ENCODE peak calls at places on chromosome 21, in seven cellular contexts. M, Y, U, H, W, T and R are unnamed samples.

GRCh38 chr21:31135536-31136184 is 97.4 kb upstream of the KRTAP19-8 start:
- DNase-seq in M (no peak), Y (no peak), U (no peak), H (no peak), W (no peak), T (no peak), R (no peak)

GRCh38 chr21:30349572-30349971 is 1.2 kb upstream of the KRTAP23-1 start:
- DNase-seq in M (no peak), Y (no peak), U (no peak), H (no peak), W (no peak), T (no peak), R (no peak)

GRCh38 chr21:24514081-24514733 is 1093.1 kb downstream of the MRPL39 start:
- DNase-seq in M (no peak), Y (no peak), U (no peak), H (no peak), W (no peak), T (no peak), R (no peak)

GRCh38 chr21:36030581-36031189 is 29.6 kb downstream of the SETD4 start:
- DNase-seq in M (no peak), Y (no peak), U (no peak), H (no peak), W (no peak), T (no peak), R (no peak)

GRCh38 chr21:20004353-20004752 is 993.9 kb upstream of the NCAM2 start:
- DNase-seq in M (no peak), Y (no peak), U (no peak), H (no peak), W (no peak), T (no peak), R (no peak)

GRCh38 chr21:15557925-15558324 is 171.9 kb upstream of the USP25 start:
- DNase-seq in M (no peak), Y (no peak), U (no peak), H (no peak), W (no peak), T (no peak), R (no peak)

GRCh38 chr21:31162827-31163226 is 124.6 kb upstream of the KRTAP19-8 start:
- DNase-seq in M (no peak), Y (no peak), U (no peak), H (peak; percentile 32), W (no peak), T (no peak), R (no peak)

GRCh38 chr21:40631201-40631600 is 215.8 kb downstream of the DSCAM start:
- DNase-seq in M (no peak), Y (no peak), U (no peak), H (no peak), W (no peak), T (no peak), R (no peak)

GRCh38 chr21:14119038-14119437 is 91.7 kb downstream of the LIPI start:
- DNase-seq in M (no peak), Y (no peak), U (no peak), H (peak; percentile 5), W (no peak), T (no peak), R (no peak)

GRCh38 chr21:16193758-16194606 is 464.2 kb downstream of the USP25 start:
- DNase-seq in M (peak; percentile 62), Y (no peak), U (peak; percentile 70), H (peak; percentile 9), W (peak; percentile 77), T (no peak), R (peak; percentile 73)

GRCh38 chr21:36207577-36208320 is 51.1 kb downstream of the DOP1B start:
- DNase-seq in M (no peak), Y (no peak), U (no peak), H (peak; percentile 55), W (no peak), T (no peak), R (no peak)

GRCh38 chr21:14538477-14538876 is 7.6 kb downstream of the SAMSN1 start:
- DNase-seq in M (no peak), Y (no peak), U (no peak), H (no peak), W (no peak), T (no peak), R (no peak)

GRCh38 chr21:15935530-15935929 is 205.7 kb downstream of the USP25 start:
- DNase-seq in M (no peak), Y (no peak), U (no peak), H (no peak), W (no peak), T (no peak), R (no peak)

GRCh38 chr21:35138665-35139381 is 89.7 kb upstream of the RUNX1 start:
- DNase-seq in M (no peak), Y (no peak), U (no peak), H (peak; percentile 80), W (no peak), T (no peak), R (no peak)

GRCh38 chr21:36250423-36251075 is 69.4 kb upstream of the MORC3 start:
- DNase-seq in M (no peak), Y (no peak), U (no peak), H (no peak), W (no peak), T (no peak), R (no peak)

GRCh38 chr21:35727830-35728229 is 332.5 kb downstream of the SETD4 start:
- DNase-seq in M (no peak), Y (no peak), U (no peak), H (no peak), W (no peak), T (no peak), R (no peak)

GRCh38 chr21:14690886-14691285 is 144.8 kb upstream of the SAMSN1 start:
- DNase-seq in M (no peak), Y (no peak), U (no peak), H (no peak), W (no peak), T (no peak), R (no peak)

GRCh38 chr21:14453339-14453738 is 70.4 kb upstream of the HSPA13 start:
- DNase-seq in M (no peak), Y (no peak), U (no peak), H (no peak), W (no peak), T (no peak), R (peak; percentile 16)

GRCh38 chr21:9780441-9780937 is 740.9 kb upstream of the TPTE start:
- DNase-seq in M (no peak), Y (no peak), U (no peak), H (no peak), W (no peak), T (no peak), R (no peak)

GRCh38 chr21:34807146-34807880 is 138.5 kb downstream of the CLIC6 start:
- DNase-seq in M (no peak), Y (no peak), U (no peak), H (peak; percentile 89), W (no peak), T (no peak), R (no peak)

GRCh38 chr21:16046625-16047340 is 317.0 kb downstream of the USP25 start:
- DNase-seq in M (no peak), Y (no peak), U (no peak), H (peak; percentile 24), W (no peak), T (no peak), R (no peak)

GRCh38 chr21:37433441-37433840 is 66.9 kb downstream of the DYRK1A start:
- DNase-seq in M (no peak), Y (no peak), U (no peak), H (no peak), W (no peak), T (no peak), R (no peak)
- TF ChIP-seq POLR2A in M (no peak), Y (no peak), U (no peak), H (no peak), W (no peak), T (no peak), R (no peak)

GRCh38 chr21:42302292-42302650 is 12.9 kb downstream of the TFF3 start:
- DNase-seq in M (no peak), Y (no peak), U (no peak), H (no peak), W (no peak), T (no peak), R (no peak)
- TF ChIP-seq POLR2A in M (no peak), Y (no peak), U (no peak), H (no peak), W (no peak), T (no peak), R (no peak)

DNA sequence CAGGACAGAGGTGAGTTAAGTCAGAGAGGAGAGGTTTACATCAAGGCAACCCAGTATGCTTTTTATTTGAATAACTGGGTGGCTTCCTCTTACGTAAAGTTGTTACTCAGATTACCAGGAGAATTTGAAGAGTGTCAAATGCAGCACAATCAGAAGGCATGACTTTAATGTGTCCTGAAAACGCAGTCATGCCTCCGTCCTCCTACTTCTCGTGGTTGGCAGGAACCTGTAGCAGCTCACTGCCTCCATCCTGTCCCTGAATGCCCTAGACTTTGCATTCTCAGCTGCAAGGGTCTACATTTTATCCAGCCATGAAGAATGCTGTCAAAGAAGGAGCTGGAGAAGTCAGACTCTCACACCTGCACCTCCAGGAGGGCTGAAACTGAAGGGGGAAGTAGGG is 66.7 kb downstream of the MIS18A start:
- DNase-seq in M (no peak), Y (no peak), U (no peak), H (no peak), W (no peak), T (no peak), R (no peak)
- TF ChIP-seq POLR2A in M (no peak), Y (no peak), U (no peak), H (no peak), W (no peak), T (no peak), R (no peak)

GRCh38 chr21:46557919-46558392 is 46.9 kb downstream of the S100B start:
- DNase-seq in M (peak; percentile 13), Y (no peak), U (no peak), H (no peak), W (no peak), T (no peak), R (no peak)

GRCh38 chr21:46561448-46562095 is 43.3 kb downstream of the S100B start:
- DNase-seq in M (no peak), Y (no peak), U (no peak), H (no peak), W (no peak), T (no peak), R (no peak)

GRCh38 chr21:46557469-46557868 is 47.4 kb downstream of the S100B start:
- DNase-seq in M (peak; percentile 11), Y (no peak), U (no peak), H (no peak), W (no peak), T (no peak), R (no peak)

GRCh38 chr21:46560568-46561447 is 44.1 kb downstream of the S100B start:
- DNase-seq in M (no peak), Y (no peak), U (no peak), H (no peak), W (no peak), T (no peak), R (no peak)

DNA sequence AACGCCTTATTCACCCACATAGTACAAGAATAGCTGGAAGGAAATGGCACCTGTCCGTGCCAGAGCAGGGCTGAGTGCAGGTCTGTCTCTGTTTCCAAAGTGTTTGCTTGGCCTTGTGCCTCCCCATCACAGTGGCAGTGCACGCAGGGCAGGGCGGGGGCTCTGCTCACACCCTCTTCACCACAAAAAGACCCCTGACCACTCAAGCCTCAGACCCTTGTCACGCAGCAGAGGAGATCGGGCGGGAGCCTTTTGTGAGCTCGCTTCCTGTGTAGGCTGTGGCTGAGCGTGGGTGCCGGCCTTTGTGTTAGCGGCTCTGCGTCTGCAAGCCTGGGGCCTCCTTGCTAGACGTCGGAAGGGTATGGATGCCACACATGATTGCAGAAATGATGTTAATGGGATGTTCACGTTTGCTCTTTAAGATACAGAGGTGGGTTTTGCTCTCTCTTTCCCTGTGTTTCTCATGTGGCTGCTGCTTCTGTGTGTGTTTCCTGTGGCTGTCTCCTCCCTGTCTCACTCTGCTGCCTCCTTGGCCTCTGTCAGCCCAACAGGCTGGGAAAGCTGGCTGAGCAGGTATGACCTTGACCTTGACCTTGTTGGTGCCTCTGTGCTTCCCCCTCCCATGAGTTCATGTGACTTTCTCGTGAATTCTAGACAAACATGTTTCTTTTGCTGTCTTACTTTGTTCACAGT is 45.4 kb downstream of the S100B start:
- DNase-seq in M (peak; percentile 15), Y (no peak), U (no peak), H (no peak), W (no peak), T (no peak), R (no peak)
- TF ChIP-seq POLR2A in M (no peak), Y (no peak), U (no peak), H (no peak), W (no peak), T (no peak), R (no peak)